ENCODE peak calls at places on chromosomes 2 and 18, in five cellular contexts. J, G, O, V and T are unnamed samples.

GRCh38 chr2:113077921-113078320 is 10.2 kb downstream of the IL1F10 start:
- DNase-seq in J (no peak), O (no peak), G (no peak), V (no peak), T (no peak)

GRCh38 chr2:172743143-172743542 is 7.5 kb downstream of the RAPGEF4 start:
- DNase-seq in J (no peak), V (no peak), G (no peak), O (peak; percentile 76), T (no peak)

GRCh38 chr18:4433762-4434161 is 21.3 kb downstream of the DLGAP1 start:
- DNase-seq in J (no peak), V (no peak), G (no peak), O (no peak), T (no peak)

GRCh38 chr2:154686162-154686561 is 12.3 kb upstream of the KCNJ3 start:
- DNase-seq in V (no peak), J (no peak), G (no peak), O (no peak), T (no peak)

GRCh38 chr18:42028232-42028832 is 73.3 kb downstream of the PIK3C3 start:
- DNase-seq in G (peak; percentile 9), O (peak; percentile 28), J (no peak), V (no peak), T (peak; percentile 2)

GRCh38 chr2:9093324-9093723 is 89.8 kb upstream of the MBOAT2 start:
- DNase-seq in V (no peak), J (no peak), G (no peak), O (no peak), T (no peak)

GRCh38 chr2:231917280-231918088 is 8.7 kb downstream of the NPPC start:
- DNase-seq in O (no peak), V (no peak), G (no peak), J (no peak), T (no peak)

GRCh38 chr2:145692971-145693478 is 1173.1 kb upstream of the ZEB2 start:
- DNase-seq in J (peak; percentile 90), V (no peak), O (no peak), G (no peak), T (no peak)

GRCh38 chr2:80102026-80102425 is 202.5 kb downstream of the LRRTM1 start:
- DNase-seq in G (no peak), O (no peak), J (peak; percentile 55), V (no peak), T (no peak)

GRCh38 chr2:118310016-118310877 is 222.0 kb downstream of the INSIG2 start:
- DNase-seq in O (no peak), V (no peak), G (peak; percentile 33), J (no peak), T (peak; percentile 40)

GRCh38 chr2:202096736-202097135 is 23.7 kb downstream of the KIAA2012 start:
- DNase-seq in V (no peak), G (no peak), O (no peak), J (no peak), T (no peak)

GRCh38 chr2:145593280-145593679 is 1073.4 kb upstream of the ZEB2 start:
- DNase-seq in J (no peak), V (no peak), G (no peak), O (no peak), T (no peak)

GRCh38 chr2:15174567-15174966 is 386.6 kb downstream of the NBAS start:
- DNase-seq in J (no peak), O (no peak), V (no peak), G (no peak), T (no peak)

GRCh38 chr2:82062469-82062868 is 1757.9 kb upstream of the LRRTM1 start:
- DNase-seq in O (no peak), V (no peak), J (no peak), G (no peak), T (no peak)

GRCh38 chr2:241300000-241300399 is 15.5 kb downstream of the HDLBP start:
- DNase-seq in V (no peak), O (no peak), J (no peak), G (no peak), T (no peak)

GRCh38 chr2:124804014-124804940 is 779.2 kb downstream of the CNTNAP5 start:
- DNase-seq in G (no peak), J (no peak), V (no peak), O (peak; percentile 27), T (peak; percentile 0)

GRCh38 chr2:10532631-10533101 is 84.5 kb upstream of the ODC1 start:
- DNase-seq in J (no peak), O (no peak), V (no peak), G (no peak), T (no peak)

GRCh38 chr18:65260030-65260429 is 490.8 kb upstream of the CDH7 start:
- DNase-seq in O (no peak), V (no peak), J (no peak), G (no peak), T (no peak)

GRCh38 chr2:241892299-241893137 is 23.0 kb downstream of the RTP5 start:
- DNase-seq in O (no peak), G (no peak), V (no peak), J (no peak), T (no peak)

GRCh38 chr2:78035804-78036203 is 513.6 kb upstream of the LRRTM4 start:
- DNase-seq in O (no peak), V (no peak), J (no peak), G (no peak), T (no peak)

GRCh38 chr2:46306988-46307655 is 9.9 kb downstream of the EPAS1 start:
- DNase-seq in O (no peak), V (no peak), G (no peak), J (no peak), T (no peak)

GRCh38 chr18:777021-777420 is 35.0 kb downstream of the YES1 start:
- DNase-seq in V (no peak), O (no peak), J (no peak), G (no peak), T (no peak)

GRCh38 chr2:191013617-191013875 is 425 bp downstream of the STAT1 start:
- DNase-seq in O (no peak), V (no peak), J (no peak), G (no peak), T (no peak)

GRCh38 chr18:79642626-79643025 is 37.0 kb upstream of the CTDP1 start:
- DNase-seq in G (no peak), J (peak; percentile 3), V (no peak), O (no peak), T (no peak)

GRCh38 chr18:662197-662596 is 4.7 kb downstream of the TYMS start:
- DNase-seq in G (no peak), O (no peak), J (no peak), V (no peak), T (no peak)

GRCh38 chr18:40670991-40671390 is 1284.0 kb upstream of the PIK3C3 start:
- DNase-seq in O (no peak), G (no peak), J (no peak), V (no peak), T (no peak)

GRCh38 chr2:145760781-145761649 is 1241.1 kb upstream of the ZEB2 start:
- DNase-seq in V (no peak), O (no peak), J (peak; percentile 37), G (no peak), T (no peak)

GRCh38 chr18:22082408-22082807 is 87.0 kb upstream of the GATA6 start:
- DNase-seq in J (no peak), G (no peak), O (no peak), V (no peak), T (no peak)

GRCh38 chr2:201952212-201952611 is 81.4 kb upstream of the FZD7 start:
- DNase-seq in J (no peak), O (no peak), V (no peak), G (no peak), T (no peak)

GRCh38 chr2:72131916-72132841 is 15.5 kb downstream of the CYP26B1 start:
- DNase-seq in G (no peak), O (no peak), V (peak; percentile 39), J (no peak), T (no peak)

GRCh38 chr18:55338955-55339662 is 248.9 kb downstream of the TCF4 start:
- DNase-seq in V (no peak), J (no peak), G (no peak), O (no peak), T (no peak)

GRCh38 chr2:159933727-159934049 is 128.7 kb downstream of the PLA2R1 start:
- DNase-seq in G (no peak), O (no peak), V (no peak), J (no peak), T (no peak)

GRCh38 chr2:179354739-179355537 is 90.3 kb upstream of the SESTD1 start:
- DNase-seq in G (no peak), V (no peak), O (no peak), J (no peak), T (no peak)